ENCODE peak calls at places on chromosomes 5 and 9, in seven cellular contexts. Q is SK-N-SH, S is HepG2, O is K562, L is H1, P is GM12878, Y is HCT116. J is an unnamed sample.

GRCh38 chr9:88949961-88950340 is 41.3 kb upstream of the S1PR3 start:
- DNase-seq in Q (no peak), S (no peak), O (no peak), L (no peak), P (no peak), Y (no peak), J (no peak)

GRCh38 chr5:147751-148150 is 43.5 kb upstream of the LRRC14B start:
- DNase-seq in Q (no peak), S (no peak), O (peak), L (no peak), P (no peak), Y (no peak), J (no peak)

GRCh38 chr5:84573017-84573712 is 188.5 kb upstream of the EDIL3 start:
- DNase-seq in Q (no peak), S (no peak), O (no peak), L (no peak), P (no peak), Y (no peak), J (no peak)

GRCh38 chr9:133135193-133135745 is 14.2 kb upstream of the RALGDS start:
- DNase-seq in Q (peak), S (no peak), O (no peak), L (no peak), P (no peak), Y (peak), J (no peak)

GRCh38 chr9:111298831-111299603 is 31.0 kb downstream of the OR2K2 start:
- DNase-seq in Q (peak), S (peak), O (peak), L (no peak), P (peak), Y (peak), J (peak)

GRCh38 chr5:51382759-51383493 is at the start of gene ISL1:
- DNase-seq in Q (peak), S (no peak), O (peak), L (no peak), P (no peak), Y (peak), J (no peak)

GRCh38 chr5:33470544-33470943 is 29.8 kb downstream of the TARS1 start:
- DNase-seq in Q (peak), S (peak), O (peak), L (no peak), P (no peak), Y (peak), J (peak)

GRCh38 chr9:89815061-89815902 is 210.5 kb downstream of the GADD45G start:
- DNase-seq in Q (no peak), S (no peak), O (no peak), L (no peak), P (no peak), Y (no peak), J (no peak)

GRCh38 chr5:75664933-75665332 is 52.3 kb downstream of the POC5 start:
- DNase-seq in Q (no peak), S (no peak), O (no peak), L (no peak), P (no peak), Y (no peak), J (no peak)

GRCh38 chr5:171906171-171906570 is 100.3 kb downstream of the FBXW11 start:
- DNase-seq in Q (no peak), S (no peak), O (no peak), L (no peak), P (no peak), Y (no peak), J (no peak)

GRCh38 chr5:37667430-37667829 is 172.4 kb downstream of the GDNF start:
- DNase-seq in Q (no peak), S (no peak), O (no peak), L (no peak), P (no peak), Y (no peak), J (no peak)
- TF ChIP-seq JUND in Q (no peak), S (no peak), O (no peak), L (no peak), P (no peak), Y (no peak), J (no peak)

GRCh38 chr5:57720656-57721055 is 238.0 kb upstream of the ACTBL2 start:
- DNase-seq in Q (no peak), S (no peak), O (no peak), L (no peak), P (no peak), Y (no peak), J (no peak)
- TF ChIP-seq JUND in Q (no peak), S (no peak), O (no peak), L (no peak), P (no peak), Y (no peak), J (no peak)

DNA sequence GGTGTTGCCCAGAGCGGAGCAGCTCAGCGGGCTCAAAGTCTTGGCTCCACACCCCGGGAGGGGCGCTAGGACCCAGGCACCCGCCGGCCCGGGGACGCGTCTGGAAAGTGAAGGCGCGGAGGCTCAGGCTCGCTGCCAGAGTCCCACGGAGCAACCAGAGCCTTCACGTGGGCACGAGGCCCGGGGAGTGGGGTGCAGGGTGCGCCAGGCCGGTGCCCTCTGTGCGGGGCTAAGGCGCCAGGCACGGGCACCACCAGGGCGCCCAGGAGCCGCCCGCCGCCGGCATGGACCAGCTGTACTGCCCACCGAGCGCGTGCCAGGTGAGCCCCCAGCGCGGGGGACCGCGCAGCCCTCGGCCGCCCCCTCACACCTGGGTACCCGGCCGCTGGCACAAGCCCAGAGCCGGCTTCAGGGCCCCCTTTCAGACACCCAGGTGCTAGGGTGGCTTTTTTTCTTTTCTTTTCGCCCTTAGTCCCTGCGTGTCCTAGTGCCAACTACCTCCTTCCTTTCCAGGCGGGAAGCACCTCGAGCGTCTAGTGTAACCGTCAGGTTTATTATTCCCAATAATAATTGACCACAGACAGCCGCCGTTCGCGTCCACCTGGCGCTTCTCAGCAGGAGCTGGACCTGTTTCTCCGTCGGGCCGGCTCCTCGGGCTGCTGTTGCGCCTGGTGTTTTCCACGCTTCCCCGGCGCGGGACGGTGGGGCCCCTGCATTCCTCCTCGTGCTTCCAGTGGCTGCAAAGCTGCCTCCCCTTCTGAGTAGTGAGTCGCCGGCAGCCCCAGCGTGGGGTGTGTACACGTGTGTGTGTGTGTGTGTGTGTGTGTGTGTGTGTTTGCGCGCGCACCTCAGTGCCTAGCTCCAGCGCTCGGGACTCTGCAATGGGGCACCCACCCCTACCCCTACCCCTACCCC is 30.1 kb upstream of the PDE8B start:
- DNase-seq in Q (peak), S (no peak), O (no peak), L (no peak), P (no peak), Y (no peak), J (peak)
- TF ChIP-seq JUND in Q (no peak), S (no peak), O (no peak), L (no peak), P (no peak), Y (no peak), J (no peak)

GRCh38 chr5:121628783-121629182 is 222.9 kb upstream of the FTMT start:
- DNase-seq in Q (no peak), S (no peak), O (no peak), L (no peak), P (no peak), Y (no peak), J (peak)

DNA sequence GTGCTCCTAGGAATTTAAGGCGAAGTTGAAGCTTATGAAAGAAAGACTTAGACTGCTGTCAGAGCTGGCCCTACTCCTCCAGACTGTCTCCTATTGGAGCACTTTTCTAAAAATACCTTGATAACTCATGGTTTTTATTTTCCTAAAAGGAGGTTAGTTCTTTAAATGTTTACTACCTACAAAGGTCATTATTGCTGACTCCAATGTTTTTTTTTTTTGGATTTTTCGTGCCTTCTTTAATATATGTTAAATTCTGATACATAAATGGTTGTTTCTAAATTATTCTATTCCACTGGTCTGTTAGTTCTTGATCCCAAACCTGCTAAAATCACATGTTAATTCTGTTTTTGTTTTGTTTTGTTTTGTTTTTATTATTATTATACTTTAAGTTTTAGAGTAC is 227.6 kb upstream of the FTMT start:
- DNase-seq in Q (no peak), S (no peak), O (no peak), L (no peak), P (no peak), Y (no peak), J (no peak)
- TF ChIP-seq JUND in Q (no peak), S (no peak), O (no peak), L (no peak), P (no peak), Y (no peak), J (no peak)

GRCh38 chr5:81183811-81184748 is 49.0 kb upstream of the CKMT2 start:
- DNase-seq in Q (peak), S (no peak), O (no peak), L (no peak), P (no peak), Y (no peak), J (no peak)
- TF ChIP-seq JUND in Q (no peak), S (no peak), O (no peak), L (no peak), P (no peak), Y (no peak), J (no peak)

GRCh38 chr9:26369096-26369495 is 523.5 kb downstream of the CAAP1 start:
- DNase-seq in Q (no peak), S (no peak), O (no peak), L (no peak), P (no peak), Y (no peak), J (no peak)
- TF ChIP-seq JUND in Q (no peak), S (no peak), O (no peak), L (no peak), P (no peak), Y (no peak), J (no peak)

GRCh38 chr9:96486351-96487029 is 36.5 kb downstream of the HABP4 start:
- DNase-seq in Q (peak), S (no peak), O (no peak), L (no peak), P (no peak), Y (no peak), J (peak)
- TF ChIP-seq JUND in Q (peak), S (no peak), O (no peak), L (no peak), P (no peak), Y (peak), J (no peak)